ENCODE peak calls at places on chromosomes 7 and 10, in eight cellular contexts. One of them, this sample, is unnamed.

GRCh38 chr10:80700760-80701444 is 163.2 kb downstream of the SH2D4B start:
- DNase-seq in Calu3: no peak
- DNase-seq in T-helper 1 cell: no peak
- DNase-seq in neural crest cell: no peak
- DNase-seq in iPS DF 19.7: no peak
- DNase-seq in GOT3: no peak
- DNase-seq in aorta: no peak
- DNase-seq in T-helper 2 cell: no peak
- DNase-seq in this sample: no peak

GRCh38 chr10:132458595-132459251 is 61.7 kb downstream of the PWWP2B start:
- DNase-seq in Calu3: peak
- DNase-seq in T-helper 1 cell: peak
- DNase-seq in neural crest cell: peak
- DNase-seq in iPS DF 19.7: no peak
- DNase-seq in GOT3: no peak
- DNase-seq in aorta: peak
- DNase-seq in T-helper 2 cell: peak
- DNase-seq in this sample: peak

GRCh38 chr10:47311900-47312662 is 10.2 kb upstream of the GDF2 start:
- DNase-seq in Calu3: peak
- DNase-seq in T-helper 1 cell: peak
- DNase-seq in neural crest cell: peak
- DNase-seq in iPS DF 19.7: peak
- DNase-seq in GOT3: peak
- DNase-seq in aorta: peak
- DNase-seq in T-helper 2 cell: peak
- DNase-seq in this sample: peak

GRCh38 chr10:72367301-72367970 is 12.7 kb upstream of the DNAJB12 start:
- DNase-seq in Calu3: no peak
- DNase-seq in T-helper 1 cell: no peak
- DNase-seq in neural crest cell: no peak
- DNase-seq in iPS DF 19.7: no peak
- DNase-seq in GOT3: no peak
- DNase-seq in aorta: peak
- DNase-seq in T-helper 2 cell: no peak
- DNase-seq in this sample: no peak

GRCh38 chr7:99762680-99763327 is 21.2 kb downstream of the CYP3A4 start:
- DNase-seq in Calu3: peak
- DNase-seq in T-helper 1 cell: no peak
- DNase-seq in neural crest cell: no peak
- DNase-seq in iPS DF 19.7: no peak
- DNase-seq in GOT3: no peak
- DNase-seq in aorta: peak
- DNase-seq in T-helper 2 cell: no peak
- DNase-seq in this sample: no peak

GRCh38 chr7:41315764-41316163 is 387.1 kb downstream of the INHBA start:
- DNase-seq in Calu3: peak
- DNase-seq in T-helper 1 cell: no peak
- DNase-seq in neural crest cell: no peak
- DNase-seq in iPS DF 19.7: no peak
- DNase-seq in GOT3: no peak
- DNase-seq in aorta: no peak
- DNase-seq in T-helper 2 cell: no peak
- DNase-seq in this sample: no peak

GRCh38 chr10:94131885-94132284 is 138.2 kb downstream of the PLCE1 start:
- DNase-seq in Calu3: no peak
- DNase-seq in T-helper 1 cell: no peak
- DNase-seq in neural crest cell: no peak
- DNase-seq in iPS DF 19.7: no peak
- DNase-seq in GOT3: no peak
- DNase-seq in aorta: no peak
- DNase-seq in T-helper 2 cell: no peak
- DNase-seq in this sample: no peak

GRCh38 chr7:37365405-37365804 is 83.3 kb downstream of the ELMO1 start:
- DNase-seq in Calu3: no peak
- DNase-seq in T-helper 1 cell: no peak
- DNase-seq in neural crest cell: no peak
- DNase-seq in iPS DF 19.7: no peak
- DNase-seq in GOT3: no peak
- DNase-seq in aorta: no peak
- DNase-seq in T-helper 2 cell: peak
- DNase-seq in this sample: no peak

GRCh38 chr10:122264442-122264841 is 6.7 kb upstream of the BTBD16 start:
- DNase-seq in Calu3: no peak
- DNase-seq in T-helper 1 cell: no peak
- DNase-seq in neural crest cell: no peak
- DNase-seq in iPS DF 19.7: no peak
- DNase-seq in GOT3: no peak
- DNase-seq in aorta: no peak
- DNase-seq in T-helper 2 cell: no peak
- DNase-seq in this sample: no peak

GRCh38 chr10:101938316-101939272 is 95.0 kb upstream of the KCNIP2 start:
- DNase-seq in Calu3: peak
- DNase-seq in T-helper 1 cell: no peak
- DNase-seq in neural crest cell: no peak
- DNase-seq in iPS DF 19.7: no peak
- DNase-seq in GOT3: no peak
- DNase-seq in aorta: no peak
- DNase-seq in T-helper 2 cell: no peak
- DNase-seq in this sample: no peak

GRCh38 chr7:149686001-149686400 is 87.4 kb downstream of the ZNF467 start:
- DNase-seq in Calu3: no peak
- DNase-seq in T-helper 1 cell: no peak
- DNase-seq in neural crest cell: no peak
- DNase-seq in iPS DF 19.7: no peak
- DNase-seq in GOT3: no peak
- DNase-seq in aorta: no peak
- DNase-seq in T-helper 2 cell: no peak
- DNase-seq in this sample: no peak

This sample was measured in SJCRH30.